ENCODE peak calls at places on chromosome 10, in ten cellular contexts. P is GM18507; Q is NCI-H1105 treated with DMSO at 0.1 percent for 48 hours; A is MG63; L is natural killer cell; W is fibroblast of mammary gland; S is activated CD8-positive, alpha-beta memory T cell treated with anti-CD3 and anti-CD28 coated beads, Interleukin-2, amount 50 U/mL, for 48 hours; K is iPS DF 19.7; U is osteocyte; Z is NCI-H1694. Y is an unnamed sample.

GRCh38 chr10:22874189-22874854 is 53.5 kb upstream of the ARMC3 start:
- DNase-seq in P (no peak), Q (peak), A (no peak), L (no peak), W (no peak), S (no peak), K (no peak), U (no peak), Z (no peak), Y (no peak)

GRCh38 chr10:48461623-48462481 is 143.0 kb downstream of the ARHGAP22 start:
- DNase-seq in P (no peak), Q (no peak), A (no peak), L (no peak), W (no peak), S (no peak), K (no peak), U (peak), Z (no peak), Y (no peak)

GRCh38 chr10:77850620-77851231 is 75.8 kb downstream of the DLG5 start:
- DNase-seq in P (no peak), Q (no peak), A (no peak), L (no peak), W (no peak), S (no peak), K (no peak), U (no peak), Z (no peak), Y (no peak)

GRCh38 chr10:93199221-93199681 is 125.6 kb downstream of the CYP26A1 start:
- DNase-seq in P (no peak), Q (no peak), A (peak), L (no peak), W (peak), S (no peak), K (no peak), U (no peak), Z (no peak), Y (no peak)

GRCh38 chr10:4470231-4470840 is 355.7 kb upstream of the AKR1E2 start:
- DNase-seq in P (no peak), Q (no peak), A (no peak), L (no peak), W (peak), S (no peak), K (no peak), U (no peak), Z (no peak), Y (no peak)

GRCh38 chr10:124468624-124469023 is 7.0 kb downstream of the LHPP start:
- DNase-seq in P (no peak), Q (no peak), A (no peak), L (no peak), W (no peak), S (no peak), K (no peak), U (no peak), Z (no peak), Y (no peak)

GRCh38 chr10:22435650-22436049 is 90.4 kb downstream of the SPAG6 start:
- DNase-seq in P (no peak), Q (no peak), A (no peak), L (no peak), W (no peak), S (peak), K (no peak), U (no peak), Z (no peak), Y (no peak)

GRCh38 chr10:102776779-102777417 is 33.1 kb downstream of the WBP1L start:
- DNase-seq in P (no peak), Q (no peak), A (peak), L (no peak), W (peak), S (no peak), K (peak), U (peak), Z (no peak), Y (no peak)

GRCh38 chr10:63521389-63522128 is at the start of gene REEP3:
- DNase-seq in P (peak), Q (peak), A (peak), L (peak), W (peak), S (peak), K (no peak), U (peak), Z (peak), Y (peak)

GRCh38 chr10:132714096-132714721 is 71.7 kb downstream of the NKX6-2 start:
- DNase-seq in P (no peak), Q (no peak), A (no peak), L (no peak), W (no peak), S (no peak), K (no peak), U (no peak), Z (no peak), Y (no peak)

GRCh38 chr10:124386186-124387077 is 32.3 kb downstream of the OAT start:
- DNase-seq in P (no peak), Q (no peak), A (no peak), L (no peak), W (no peak), S (no peak), K (no peak), U (no peak), Z (no peak), Y (no peak)

GRCh38 chr10:97422921-97423420 is 3.0 kb upstream of the PGAM1 start:
- DNase-seq in P (no peak), Q (no peak), A (peak), L (no peak), W (peak), S (peak), K (no peak), U (no peak), Z (no peak), Y (no peak)

GRCh38 chr10:87931836-87932230 is 68.4 kb downstream of the PTEN start:
- DNase-seq in P (no peak), Q (no peak), A (no peak), L (no peak), W (peak), S (no peak), K (no peak), U (no peak), Z (no peak), Y (no peak)

GRCh38 chr10:119306964-119307363 is 99.6 kb downstream of the GRK5 start:
- DNase-seq in P (no peak), Q (no peak), A (no peak), L (no peak), W (peak), S (no peak), K (no peak), U (no peak), Z (no peak), Y (no peak)

GRCh38 chr10:122671355-122671754 is 28.3 kb downstream of the C10orf120 start:
- DNase-seq in P (no peak), Q (no peak), A (no peak), L (no peak), W (no peak), S (no peak), K (no peak), U (no peak), Z (no peak), Y (no peak)

GRCh38 chr10:7480742-7481381 is 70.0 kb upstream of the SFMBT2 start:
- DNase-seq in P (no peak), Q (no peak), A (no peak), L (no peak), W (no peak), S (no peak), K (no peak), U (no peak), Z (no peak), Y (peak)

GRCh38 chr10:79413196-79413595 is 32.2 kb downstream of the ZCCHC24 start:
- DNase-seq in P (no peak), Q (no peak), A (peak), L (no peak), W (peak), S (no peak), K (no peak), U (no peak), Z (no peak), Y (no peak)

GRCh38 chr10:71582019-71582418 is 137.6 kb downstream of the C10orf105 start:
- DNase-seq in P (no peak), Q (no peak), A (no peak), L (no peak), W (peak), S (no peak), K (no peak), U (no peak), Z (no peak), Y (no peak)

GRCh38 chr10:73744690-73744994 is 470 bp downstream of the SEC24C start:
- DNase-seq in P (no peak), Q (no peak), A (peak), L (no peak), W (peak), S (peak), K (no peak), U (no peak), Z (no peak), Y (no peak)

GRCh38 chr10:80271416-80271815 is 18.0 kb downstream of the MAT1A start:
- DNase-seq in P (no peak), Q (no peak), A (no peak), L (no peak), W (no peak), S (no peak), K (no peak), U (no peak), Z (no peak), Y (no peak)

GRCh38 chr10:60989400-60989876 is 45.5 kb upstream of the RHOBTB1 start:
- DNase-seq in P (no peak), Q (no peak), A (no peak), L (no peak), W (no peak), S (no peak), K (no peak), U (no peak), Z (no peak), Y (peak)

GRCh38 chr10:100146398-100146797 is 39.4 kb downstream of the ERLIN1 start:
- DNase-seq in P (no peak), Q (no peak), A (no peak), L (no peak), W (no peak), S (no peak), K (no peak), U (no peak), Z (no peak), Y (no peak)

GRCh38 chr10:79375321-79376077 is 28.2 kb downstream of the PPIF start:
- DNase-seq in P (no peak), Q (no peak), A (peak), L (peak), W (peak), S (peak), K (no peak), U (peak), Z (no peak), Y (no peak)

GRCh38 chr10:2137549-2138174 is 400.3 kb upstream of the ADARB2 start:
- DNase-seq in P (no peak), Q (no peak), A (peak), L (no peak), W (no peak), S (no peak), K (peak), U (no peak), Z (no peak), Y (no peak)

GRCh38 chr10:77960829-77961329 is 34.3 kb upstream of the DLG5 start:
- DNase-seq in P (no peak), Q (no peak), A (no peak), L (no peak), W (no peak), S (no peak), K (no peak), U (no peak), Z (no peak), Y (no peak)

GRCh38 chr10:78582540-78582939 is 486.2 kb upstream of the ZMIZ1 start:
- DNase-seq in P (no peak), Q (no peak), A (no peak), L (no peak), W (no peak), S (no peak), K (no peak), U (no peak), Z (no peak), Y (no peak)

Y was measured in naive B cell.